ENCODE peak calls at places on chromosomes 3 and 15, in four cellular contexts. R, A, X and Z are unnamed samples.

GRCh38 chr15:99042909-99043308 is 35.3 kb upstream of the PGPEP1L start:
- DNase-seq in A (no peak), R (no peak), X (no peak), Z (no peak)

GRCh38 chr3:126389792-126390142 is 4.9 kb upstream of the CFAP100 start:
- DNase-seq in X (no peak), R (no peak), A (peak; percentile 24), Z (no peak)

GRCh38 chr15:77966540-77967290 is 110.8 kb downstream of the TBC1D2B start:
- DNase-seq in X (peak; percentile 70), A (no peak), R (peak; percentile 64), Z (peak; percentile 38)

GRCh38 chr3:42892169-42892568 is 13.8 kb upstream of the ZNF662 start:
- DNase-seq in X (no peak), A (no peak), R (no peak), Z (no peak)

GRCh38 chr15:56654624-56655023 is 78.7 kb downstream of the ZNF280D start:
- DNase-seq in X (no peak), A (no peak), R (peak; percentile 3), Z (no peak)

GRCh38 chr3:70606018-70606417 is 293.6 kb upstream of the MDFIC2 start:
- DNase-seq in X (no peak), A (no peak), R (no peak), Z (no peak)

GRCh38 chr3:128217702-128218475 is 64.6 kb downstream of the EEFSEC start:
- DNase-seq in A (no peak), R (no peak), X (no peak), Z (no peak)

GRCh38 chr3:32869513-32870047 is 51.8 kb downstream of the TRIM71 start:
- DNase-seq in A (no peak), R (no peak), X (no peak), Z (no peak)

GRCh38 chr15:59567369-59567768 is 44.2 kb upstream of the GCNT3 start:
- DNase-seq in R (no peak), X (no peak), A (peak; percentile 17), Z (no peak)

GRCh38 chr3:117628896-117629295 is 919.3 kb downstream of the TUSC7 start:
- DNase-seq in X (no peak), A (peak; percentile 30), R (peak; percentile 59), Z (peak; percentile 70)

GRCh38 chr3:120791010-120791409 is 48.5 kb downstream of the GTF2E1 start:
- DNase-seq in X (no peak), A (no peak), R (no peak), Z (no peak)

GRCh38 chr15:40575113-40575512 is 6.0 kb downstream of the RPUSD2 start:
- DNase-seq in R (no peak), X (no peak), A (no peak), Z (no peak)

GRCh38 chr3:179108091-179108490 is 36.5 kb upstream of the ZMAT3 start:
- DNase-seq in X (no peak), A (no peak), R (peak; percentile 84), Z (peak; percentile 63)

GRCh38 chr15:72276326-72276700 is 4.0 kb upstream of the PARP6 start:
- DNase-seq in A (no peak), R (peak; percentile 18), X (no peak), Z (no peak)

GRCh38 chr15:39504812-39505211 is 76.1 kb upstream of the THBS1 start:
- DNase-seq in R (peak; percentile 93), A (no peak), X (no peak), Z (peak; percentile 81)

GRCh38 chr3:24351779-24352469 is 142.7 kb downstream of the THRB start:
- DNase-seq in A (peak; percentile 69), X (no peak), R (peak; percentile 24), Z (peak; percentile 49)

GRCh38 chr3:167057586-167057985 is 322.5 kb downstream of the ZBBX start:
- DNase-seq in R (no peak), X (no peak), A (no peak), Z (no peak)

GRCh38 chr3:38651153-38651789 is 1.8 kb upstream of the SCN5A start:
- DNase-seq in A (peak; percentile 68), R (peak; percentile 74), X (peak; percentile 81), Z (peak; percentile 47)

GRCh38 chr15:29548006-29548405 is 274.3 kb downstream of the TJP1 start:
- DNase-seq in X (no peak), R (no peak), A (no peak), Z (no peak)

GRCh38 chr15:83559310-83559966 is 94.5 kb upstream of the ADAMTSL3 start:
- DNase-seq in A (peak; percentile 31), R (peak; percentile 81), X (no peak), Z (peak; percentile 58)

GRCh38 chr3:73621388-73621787 is 3.4 kb downstream of the PDZRN3 start:
- DNase-seq in A (no peak), X (no peak), R (peak; percentile 40), Z (no peak)

GRCh38 chr3:159763466-159764210 is 225.0 kb upstream of the IL12A start:
- DNase-seq in X (no peak), R (peak; percentile 94), A (peak; percentile 62), Z (peak; percentile 91)

GRCh38 chr15:70484993-70485392 is 278.4 kb downstream of the UACA start:
- DNase-seq in R (no peak), X (no peak), A (no peak), Z (no peak)

GRCh38 chr3:185361920-185362319 is 1.0 kb upstream of the MAP3K13 start:
- DNase-seq in X (no peak), A (no peak), R (peak; percentile 72), Z (no peak)

GRCh38 chr3:188037116-188037718 is 116.7 kb upstream of the LPP start:
- DNase-seq in A (peak; percentile 51), X (no peak), R (peak; percentile 58), Z (no peak)

GRCh38 chr3:186220365-186220764 is 111.5 kb upstream of the ETV5 start:
- DNase-seq in A (no peak), X (no peak), R (no peak), Z (no peak)

GRCh38 chr3:99875925-99876781 is 58.5 kb downstream of the CMSS1 start:
- DNase-seq in X (peak; percentile 77), A (peak; percentile 84), R (peak; percentile 93), Z (peak; percentile 75)

GRCh38 chr15:71806452-71806931 is 3.9 kb upstream of the NR2E3 start:
- DNase-seq in R (peak; percentile 60), X (no peak), A (no peak), Z (peak; percentile 69)

GRCh38 chr3:129625071-129625874 is 18.8 kb upstream of the PLXND1 start:
- DNase-seq in R (peak; percentile 21), A (no peak), X (no peak), Z (no peak)

GRCh38 chr3:129628169-129628522 is 21.7 kb upstream of the PLXND1 start:
- DNase-seq in R (no peak), A (no peak), X (no peak), Z (no peak)

GRCh38 chr3:129626744-129627349 is 20.4 kb upstream of the PLXND1 start:
- DNase-seq in R (peak; percentile 94), X (peak; percentile 79), A (peak; percentile 94), Z (peak; percentile 70)

GRCh38 chr3:129629011-129629410 is 22.5 kb upstream of the PLXND1 start:
- DNase-seq in R (no peak), A (no peak), X (no peak), Z (no peak)

GRCh38 chr3:129627350-129628168 is 21.1 kb upstream of the PLXND1 start:
- DNase-seq in A (peak; percentile 65), R (peak; percentile 92), X (peak; percentile 80), Z (peak; percentile 73)
- H3K4me3 ChIP-seq in A (peak overlapping the region; percentile 53), R (peak overlapping the region; percentile 62), X (peak overlapping the region; percentile 67), Z (peak overlapping the region; percentile 39)

DNA sequence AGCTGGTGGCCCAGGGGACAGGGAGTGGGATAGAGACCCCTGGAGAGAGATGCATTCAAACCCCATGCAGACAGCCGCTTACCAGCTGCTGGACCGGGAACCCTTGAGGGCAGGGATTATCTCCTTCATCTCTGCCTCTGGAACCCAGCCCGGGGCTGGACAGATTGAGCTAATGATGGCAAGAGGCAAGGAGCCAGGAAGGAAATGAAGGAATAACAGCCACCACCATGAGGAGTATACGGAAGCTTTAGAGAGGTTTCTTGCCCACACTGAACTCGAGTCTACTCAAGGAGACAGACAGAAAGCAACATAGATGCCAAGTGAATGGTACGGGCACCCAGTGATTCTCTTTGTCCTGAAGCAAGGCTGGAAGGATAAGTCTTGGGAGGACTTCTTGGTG is 23.2 kb downstream of the HAPLN3 start:
- DNase-seq in X (no peak), A (no peak), R (no peak), Z (no peak)
- H3K27me3 ChIP-seq in X (no peaks in the 10 kb centered on the region), A (no peaks in the 10 kb centered on the region), R (peaks cover 20% of the 10 kb centered on the region), Z (peaks cover 19% of the 10 kb centered on the region)

GRCh38 chr15:45117327-45118130 is 3.4 kb downstream of the DUOXA2 start:
- DNase-seq in A (no peak), X (no peak), R (no peak), Z (no peak)

GRCh38 chr15:45115312-45115820 is 1.2 kb downstream of the DUOXA2 start:
- DNase-seq in R (no peak), A (no peak), X (no peak), Z (no peak)

GRCh38 chr15:45116006-45116481 is 1.9 kb downstream of the DUOXA2 start:
- DNase-seq in X (no peak), A (no peak), R (no peak), Z (no peak)

GRCh38 chr15:45118131-45118588 is 4.0 kb downstream of the DUOXA2 start:
- DNase-seq in X (peak; percentile 87), A (peak; percentile 92), R (peak; percentile 95), Z (peak; percentile 87)

DNA sequence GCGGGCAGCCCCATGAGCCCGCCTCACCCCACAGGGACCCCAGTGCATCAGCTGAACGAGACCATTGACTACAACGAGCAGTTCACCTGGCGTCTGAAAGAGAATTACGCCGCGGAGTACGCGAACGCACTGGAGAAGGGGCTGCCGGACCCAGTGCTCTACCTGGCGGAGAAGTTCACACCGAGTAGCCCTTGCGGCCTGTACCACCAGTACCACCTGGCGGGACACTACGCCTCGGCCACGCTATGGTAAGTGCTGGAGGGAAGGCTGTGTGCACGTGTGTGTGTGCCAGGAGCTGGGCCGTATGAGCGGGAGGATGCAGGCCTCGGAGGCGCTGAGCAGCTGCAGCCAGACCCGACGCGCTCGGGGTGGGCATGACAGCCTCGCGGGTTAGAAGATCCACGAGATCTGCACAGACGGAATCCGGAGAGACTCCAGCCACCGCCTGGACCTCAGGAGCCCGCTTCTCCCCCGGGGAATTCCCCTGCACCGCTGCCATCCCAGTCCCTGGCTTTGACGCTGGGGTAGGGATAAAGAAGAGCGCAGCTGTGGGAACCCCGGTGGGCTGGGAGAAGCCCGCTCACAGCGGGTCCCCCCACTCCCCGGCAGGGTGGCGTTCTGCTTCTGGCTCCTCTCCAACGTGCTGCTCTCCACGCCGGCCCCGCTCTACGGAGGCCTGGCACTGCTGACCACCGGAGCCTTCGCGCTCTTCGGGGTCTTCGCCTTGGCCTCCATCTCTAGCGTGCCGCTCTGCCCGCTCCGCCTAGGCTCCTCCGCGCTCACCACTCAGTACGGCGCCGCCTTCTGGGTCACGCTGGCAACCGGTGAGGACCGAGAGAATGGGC is 2.6 kb downstream of the DUOXA2 start:
- DNase-seq in R (peak; percentile 17), A (no peak), X (no peak), Z (no peak)
- H3K4me3 ChIP-seq in R (no peak overlapping the region), A (peak overlapping the region; percentile 44), X (peak overlapping the region; percentile 44), Z (no peak overlapping the region)

DNA sequence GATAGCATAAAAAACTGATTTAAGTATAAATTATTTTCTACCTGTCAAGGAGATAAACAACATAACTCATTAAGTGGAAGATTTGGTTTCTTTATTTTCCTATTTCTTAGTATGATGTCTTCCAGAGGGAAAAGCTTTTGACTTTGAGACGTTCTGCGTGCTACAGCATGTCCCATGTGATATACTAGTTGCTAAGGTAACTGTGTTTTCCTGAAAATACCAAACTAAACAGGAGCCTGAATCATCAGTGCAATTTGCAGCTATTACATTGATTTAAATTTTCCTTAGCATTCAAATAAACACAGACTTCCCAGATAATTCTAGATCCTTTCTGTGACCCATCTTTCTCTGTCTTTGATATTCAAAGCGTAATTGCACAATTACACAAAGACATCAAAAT is 117.7 kb upstream of the P2RY1 start:
- DNase-seq in X (no peak), R (no peak), A (no peak), Z (no peak)
- H3K27me3 ChIP-seq in X (no peaks in the 10 kb centered on the region), R (no peaks in the 10 kb centered on the region), A (no peaks in the 10 kb centered on the region), Z (no peaks in the 10 kb centered on the region)

GRCh38 chr15:55499158-55499557 is 8.9 kb downstream of the DNAAF4 start:
- DNase-seq in A (no peak), X (no peak), R (no peak), Z (no peak)
- H3K4me3 ChIP-seq in A (no peak overlapping the region), X (no peak overlapping the region), R (no peak overlapping the region), Z (no peak overlapping the region)